ENCODE peak calls at places on chromosome 22, in seven cellular contexts. One of them, this sample, is unnamed.

GRCh38 chr22:25146311-25146710 is 53.3 kb upstream of the CRYBB3 start:
- DNase-seq in endothelial cell of umbilical vein: peak; percentile 89
- DNase-seq in stomach: no peak
- DNase-seq in HAP-1: no peak
- DNase-seq in CD4-positive, CD25-positive, alpha-beta regulatory T cell: no peak
- DNase-seq in PC-9: no peak
- DNase-seq in lung: no peak
- DNase-seq in this sample: no peak

GRCh38 chr22:17149073-17149815 is 9.8 kb downstream of the HDHD5 start:
- DNase-seq in endothelial cell of umbilical vein: no peak
- DNase-seq in stomach: peak; percentile 62
- DNase-seq in HAP-1: no peak
- DNase-seq in CD4-positive, CD25-positive, alpha-beta regulatory T cell: no peak
- DNase-seq in PC-9: no peak
- DNase-seq in lung: no peak
- DNase-seq in this sample: no peak

GRCh38 chr22:32788884-32789624 is 12.5 kb upstream of the TIMP3 start:
- DNase-seq in endothelial cell of umbilical vein: no peak
- DNase-seq in stomach: no peak
- DNase-seq in HAP-1: no peak
- DNase-seq in CD4-positive, CD25-positive, alpha-beta regulatory T cell: no peak
- DNase-seq in PC-9: peak; percentile 88
- DNase-seq in lung: no peak
- DNase-seq in this sample: peak; percentile 48

GRCh38 chr22:42328130-42328821 is 57.8 kb upstream of the TCF20 start:
- DNase-seq in endothelial cell of umbilical vein: no peak
- DNase-seq in stomach: no peak
- DNase-seq in HAP-1: no peak
- DNase-seq in CD4-positive, CD25-positive, alpha-beta regulatory T cell: no peak
- DNase-seq in PC-9: no peak
- DNase-seq in lung: no peak
- DNase-seq in this sample: no peak

GRCh38 chr22:43534916-43535315 is 123.1 kb downstream of the MPPED1 start:
- DNase-seq in endothelial cell of umbilical vein: no peak
- DNase-seq in stomach: peak; percentile 11
- DNase-seq in HAP-1: no peak
- DNase-seq in CD4-positive, CD25-positive, alpha-beta regulatory T cell: no peak
- DNase-seq in PC-9: no peak
- DNase-seq in lung: no peak
- DNase-seq in this sample: no peak

GRCh38 chr22:43293661-43294392 is 49.3 kb downstream of the SCUBE1 start:
- DNase-seq in endothelial cell of umbilical vein: peak; percentile 25
- DNase-seq in stomach: peak; percentile 57
- DNase-seq in HAP-1: no peak
- DNase-seq in CD4-positive, CD25-positive, alpha-beta regulatory T cell: no peak
- DNase-seq in PC-9: peak; percentile 61
- DNase-seq in lung: peak; percentile 48
- DNase-seq in this sample: no peak

GRCh38 chr22:42279425-42280020 is 9.1 kb upstream of the TCF20 start:
- DNase-seq in endothelial cell of umbilical vein: no peak
- DNase-seq in stomach: no peak
- DNase-seq in HAP-1: no peak
- DNase-seq in CD4-positive, CD25-positive, alpha-beta regulatory T cell: no peak
- DNase-seq in PC-9: no peak
- DNase-seq in lung: no peak
- DNase-seq in this sample: no peak

GRCh38 chr22:33440756-33441155 is 382.6 kb upstream of the SYN3 start:
- DNase-seq in endothelial cell of umbilical vein: no peak
- DNase-seq in stomach: no peak
- DNase-seq in HAP-1: no peak
- DNase-seq in CD4-positive, CD25-positive, alpha-beta regulatory T cell: no peak
- DNase-seq in PC-9: no peak
- DNase-seq in lung: no peak
- DNase-seq in this sample: no peak

GRCh38 chr22:44109417-44109816 is 71.3 kb upstream of the PARVG start:
- DNase-seq in endothelial cell of umbilical vein: no peak
- DNase-seq in stomach: no peak
- DNase-seq in HAP-1: no peak
- DNase-seq in CD4-positive, CD25-positive, alpha-beta regulatory T cell: no peak
- DNase-seq in PC-9: no peak
- DNase-seq in lung: no peak
- DNase-seq in this sample: no peak

GRCh38 chr22:32583921-32584335 is 109.3 kb downstream of the FBXO7 start:
- DNase-seq in endothelial cell of umbilical vein: no peak
- DNase-seq in stomach: no peak
- DNase-seq in HAP-1: no peak
- DNase-seq in CD4-positive, CD25-positive, alpha-beta regulatory T cell: no peak
- DNase-seq in PC-9: peak; percentile 94
- DNase-seq in lung: no peak
- DNase-seq in this sample: no peak

GRCh38 chr22:35425971-35426800 is 26.2 kb downstream of the MCM5 start:
- DNase-seq in endothelial cell of umbilical vein: no peak
- DNase-seq in stomach: no peak
- DNase-seq in HAP-1: peak; percentile 64
- DNase-seq in CD4-positive, CD25-positive, alpha-beta regulatory T cell: no peak
- DNase-seq in PC-9: peak; percentile 88
- DNase-seq in lung: no peak
- DNase-seq in this sample: peak; percentile 96

GRCh38 chr22:49960967-49961600 is 512 bp downstream of the PIM3 start:
- DNase-seq in endothelial cell of umbilical vein: peak; percentile 26
- DNase-seq in stomach: peak; percentile 44
- DNase-seq in HAP-1: no peak
- DNase-seq in CD4-positive, CD25-positive, alpha-beta regulatory T cell: no peak
- DNase-seq in PC-9: peak; percentile 66
- DNase-seq in lung: peak; percentile 45
- DNase-seq in this sample: peak; percentile 59

GRCh38 chr22:36701166-36701713 is 2.3 kb downstream of the CACNG2 start:
- DNase-seq in endothelial cell of umbilical vein: no peak
- DNase-seq in stomach: no peak
- DNase-seq in HAP-1: no peak
- DNase-seq in CD4-positive, CD25-positive, alpha-beta regulatory T cell: no peak
- DNase-seq in PC-9: no peak
- DNase-seq in lung: no peak
- DNase-seq in this sample: no peak

GRCh38 chr22:42297778-42298177 is 27.3 kb upstream of the TCF20 start:
- DNase-seq in endothelial cell of umbilical vein: no peak
- DNase-seq in stomach: no peak
- DNase-seq in HAP-1: no peak
- DNase-seq in CD4-positive, CD25-positive, alpha-beta regulatory T cell: no peak
- DNase-seq in PC-9: no peak
- DNase-seq in lung: no peak
- DNase-seq in this sample: no peak

GRCh38 chr22:38861170-38861874 is 10.7 kb downstream of the CBX6 start:
- DNase-seq in endothelial cell of umbilical vein: no peak
- DNase-seq in stomach: no peak
- DNase-seq in HAP-1: peak; percentile 42
- DNase-seq in CD4-positive, CD25-positive, alpha-beta regulatory T cell: no peak
- DNase-seq in PC-9: no peak
- DNase-seq in lung: no peak
- DNase-seq in this sample: no peak

DNA sequence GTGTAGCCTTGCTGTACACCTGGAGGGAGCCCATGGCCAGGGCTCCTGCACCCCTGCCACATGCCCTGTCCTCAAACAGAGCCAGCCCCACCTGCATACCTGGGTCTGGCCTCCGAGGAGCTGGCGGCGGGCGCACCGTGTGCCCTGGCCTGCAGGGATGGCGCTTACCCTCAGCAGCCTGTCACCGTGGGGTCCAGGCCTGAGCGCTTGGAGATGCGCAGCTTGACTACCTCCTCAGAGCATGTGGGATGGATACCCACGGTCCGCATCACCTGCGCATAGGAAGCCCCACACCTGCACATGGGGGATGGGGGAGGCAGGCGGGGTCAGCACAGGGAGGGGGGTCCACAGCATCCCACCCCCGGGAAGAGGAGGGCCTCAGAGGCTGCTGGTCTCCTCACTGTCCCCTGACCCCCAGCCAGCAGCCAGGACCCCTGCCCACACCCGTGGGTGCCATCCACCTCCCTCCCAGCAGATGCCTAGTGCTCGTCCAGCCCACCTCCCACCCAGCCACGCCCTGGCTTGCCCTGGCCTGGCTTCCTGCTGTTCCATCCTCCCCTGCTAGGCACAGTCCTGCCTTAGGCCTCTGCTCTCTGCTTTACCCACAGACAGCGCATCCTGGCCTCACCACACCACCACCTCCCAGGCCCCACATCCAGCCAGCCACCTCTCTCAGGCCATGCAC is 22.4 kb upstream of the GNB1L start:
- DNase-seq in endothelial cell of umbilical vein: no peak
- DNase-seq in stomach: no peak
- DNase-seq in HAP-1: no peak
- DNase-seq in CD4-positive, CD25-positive, alpha-beta regulatory T cell: no peak
- DNase-seq in PC-9: no peak
- DNase-seq in lung: no peak
- DNase-seq in this sample: peak; percentile 0
- H3K4me1 ChIP-seq in endothelial cell of umbilical vein: peaks cover 76% of the 10 kb centered on the region
- H3K4me1 ChIP-seq in stomach: peaks cover 36% of the 10 kb centered on the region
- H3K4me1 ChIP-seq in HAP-1: peaks cover 19% of the 10 kb centered on the region
- H3K4me1 ChIP-seq in CD4-positive, CD25-positive, alpha-beta regulatory T cell: peaks cover 20% of the 10 kb centered on the region
- H3K4me1 ChIP-seq in PC-9: peaks cover 19% of the 10 kb centered on the region
- H3K4me1 ChIP-seq in lung: no peaks in the 10 kb centered on the region
- H3K4me1 ChIP-seq in this sample: peaks cover 31% of the 10 kb centered on the region

GRCh38 chr22:39917776-39918493 is 17.1 kb downstream of the GRAP2 start:
- DNase-seq in endothelial cell of umbilical vein: no peak
- DNase-seq in stomach: no peak
- DNase-seq in HAP-1: no peak
- DNase-seq in CD4-positive, CD25-positive, alpha-beta regulatory T cell: peak; percentile 69
- DNase-seq in PC-9: no peak
- DNase-seq in lung: no peak
- DNase-seq in this sample: no peak
- H3K27me3 ChIP-seq in endothelial cell of umbilical vein: peaks cover 20% of the 10 kb centered on the region
- H3K27me3 ChIP-seq in stomach: no peaks in the 10 kb centered on the region
- H3K27me3 ChIP-seq in HAP-1: no peaks in the 10 kb centered on the region
- H3K27me3 ChIP-seq in CD4-positive, CD25-positive, alpha-beta regulatory T cell: no peaks in the 10 kb centered on the region
- H3K27me3 ChIP-seq in PC-9: peaks cover 85% of the 10 kb centered on the region
- H3K27me3 ChIP-seq in lung: no peaks in the 10 kb centered on the region
- H3K27me3 ChIP-seq in this sample: no peaks in the 10 kb centered on the region

GRCh38 chr22:46049726-46050450 is 72.9 kb upstream of the WNT7B start:
- DNase-seq in endothelial cell of umbilical vein: no peak
- DNase-seq in stomach: peak; percentile 24
- DNase-seq in HAP-1: no peak
- DNase-seq in CD4-positive, CD25-positive, alpha-beta regulatory T cell: no peak
- DNase-seq in PC-9: no peak
- DNase-seq in lung: no peak
- DNase-seq in this sample: no peak
- H3K4me1 ChIP-seq in endothelial cell of umbilical vein: peaks cover 25% of the 10 kb centered on the region
- H3K4me1 ChIP-seq in stomach: peaks cover 91% of the 10 kb centered on the region
- H3K4me1 ChIP-seq in HAP-1: peaks cover 24% of the 10 kb centered on the region
- H3K4me1 ChIP-seq in CD4-positive, CD25-positive, alpha-beta regulatory T cell: peaks cover 28% of the 10 kb centered on the region
- H3K4me1 ChIP-seq in PC-9: peaks cover 27% of the 10 kb centered on the region
- H3K4me1 ChIP-seq in lung: no peaks in the 10 kb centered on the region
- H3K4me1 ChIP-seq in this sample: peaks cover 37% of the 10 kb centered on the region

GRCh38 chr22:26983311-26983710 is 325.9 kb downstream of the MIAT start:
- DNase-seq in endothelial cell of umbilical vein: no peak
- DNase-seq in stomach: no peak
- DNase-seq in HAP-1: no peak
- DNase-seq in CD4-positive, CD25-positive, alpha-beta regulatory T cell: no peak
- DNase-seq in PC-9: no peak
- DNase-seq in lung: no peak
- DNase-seq in this sample: no peak

GRCh38 chr22:26979294-26979693 is 321.9 kb downstream of the MIAT start:
- DNase-seq in endothelial cell of umbilical vein: no peak
- DNase-seq in stomach: no peak
- DNase-seq in HAP-1: no peak
- DNase-seq in CD4-positive, CD25-positive, alpha-beta regulatory T cell: no peak
- DNase-seq in PC-9: no peak
- DNase-seq in lung: no peak
- DNase-seq in this sample: no peak

GRCh38 chr22:26981520-26981919 is 324.1 kb downstream of the MIAT start:
- DNase-seq in endothelial cell of umbilical vein: no peak
- DNase-seq in stomach: no peak
- DNase-seq in HAP-1: no peak
- DNase-seq in CD4-positive, CD25-positive, alpha-beta regulatory T cell: no peak
- DNase-seq in PC-9: no peak
- DNase-seq in lung: no peak
- DNase-seq in this sample: no peak

GRCh38 chr22:26977741-26978140 is 320.4 kb downstream of the MIAT start:
- DNase-seq in endothelial cell of umbilical vein: no peak
- DNase-seq in stomach: no peak
- DNase-seq in HAP-1: no peak
- DNase-seq in CD4-positive, CD25-positive, alpha-beta regulatory T cell: no peak
- DNase-seq in PC-9: no peak
- DNase-seq in lung: no peak
- DNase-seq in this sample: no peak

DNA sequence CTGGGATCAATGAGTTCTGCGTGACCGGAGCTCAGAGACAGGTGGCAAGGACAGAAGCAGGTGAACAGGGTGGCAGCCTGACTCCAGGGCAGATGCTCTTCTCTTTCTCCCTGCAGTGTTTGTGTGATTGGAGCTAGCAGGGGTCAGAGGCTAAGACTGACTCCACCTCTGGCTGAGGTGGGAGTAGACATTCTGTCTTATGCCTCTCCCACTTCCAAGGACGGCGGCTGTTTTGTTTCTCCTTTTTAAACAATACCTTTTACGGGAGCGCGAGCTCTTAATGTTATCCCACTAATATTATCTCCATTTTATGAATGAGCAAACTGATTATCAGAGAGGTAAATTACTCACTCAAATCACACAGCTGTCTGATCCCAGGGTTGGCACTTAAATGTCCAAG is 323.7 kb downstream of the MIAT start:
- DNase-seq in endothelial cell of umbilical vein: no peak
- DNase-seq in stomach: no peak
- DNase-seq in HAP-1: no peak
- DNase-seq in CD4-positive, CD25-positive, alpha-beta regulatory T cell: no peak
- DNase-seq in PC-9: no peak
- DNase-seq in lung: no peak
- DNase-seq in this sample: no peak
- H3K27me3 ChIP-seq in endothelial cell of umbilical vein: peaks cover 12% of the 10 kb centered on the region
- H3K27me3 ChIP-seq in stomach: no peaks in the 10 kb centered on the region
- H3K27me3 ChIP-seq in HAP-1: peaks cover 5% of the 10 kb centered on the region
- H3K27me3 ChIP-seq in CD4-positive, CD25-positive, alpha-beta regulatory T cell: no peaks in the 10 kb centered on the region
- H3K27me3 ChIP-seq in PC-9: peaks cover 83% of the 10 kb centered on the region
- H3K27me3 ChIP-seq in lung: no peaks in the 10 kb centered on the region
- H3K27me3 ChIP-seq in this sample: no peaks in the 10 kb centered on the region

This sample was measured in thyroid gland.